ENCODE peak calls at places on chromosomes 11 and 22, in six cellular contexts. H is sigmoid colon; I is fibroblast of pulmonary artery; V is CD8-positive, alpha-beta T cell; K is dorsolateral prefrontal cortex; X is Peyer's patch. L is an unnamed sample.

GRCh38 chr11:121071456-121072236 is 29.4 kb upstream of the TECTA start:
- DNase-seq in I (no peak), H (no peak), K (peak; percentile 18), X (no peak), V (no peak), L (peak; percentile 13)

GRCh38 chr11:16630651-16631050 is 107.8 kb upstream of the C11orf58 start:
- DNase-seq in X (no peak), K (no peak), V (no peak), I (no peak), H (no peak), L (no peak)

GRCh38 chr22:32265882-32266767 is 11.0 kb upstream of the SLC5A4 start:
- DNase-seq in K (peak; percentile 75), X (peak; percentile 88), I (peak; percentile 75), V (peak; percentile 71), H (peak; percentile 79), L (peak; percentile 49)

GRCh38 chr11:94543695-94544581 is at the start of gene FUT4:
- DNase-seq in K (peak; percentile 65), V (peak; percentile 69), X (peak; percentile 93), H (peak; percentile 93), I (peak; percentile 76), L (peak; percentile 77)

GRCh38 chr11:63179446-63180068 is 35.5 kb upstream of the SLC22A24 start:
- DNase-seq in X (no peak), I (no peak), V (no peak), H (no peak), K (no peak), L (no peak)

GRCh38 chr11:83219095-83219494 is 25.6 kb downstream of the ANKRD42 start:
- DNase-seq in K (no peak), X (no peak), V (no peak), H (no peak), I (no peak), L (no peak)

GRCh38 chr22:39419096-39419495 is 19.5 kb downstream of the TAB1 start:
- DNase-seq in I (no peak), V (no peak), X (no peak), H (no peak), K (no peak), L (no peak)

GRCh38 chr11:26297179-26297970 is 34.6 kb upstream of the ANO3 start:
- DNase-seq in X (no peak), V (no peak), K (no peak), I (peak; percentile 87), H (no peak), L (no peak)

GRCh38 chr22:40463017-40463631 is 92.7 kb downstream of the SGSM3 start:
- DNase-seq in I (no peak), V (peak; percentile 57), K (no peak), H (no peak), X (peak; percentile 71), L (no peak)